ENCODE peak calls at places on chromosomes 11 and 22, in seven cellular contexts. H, P, Q, I, J, L and X are unnamed samples.
A peak's percentile ranks its signal among the peaks of the same experiment; 100 is the strongest.

GRCh38 chr22:28180804-28181203 is 261.7 kb upstream of the PITPNB start:
- DNase-seq in L (no peak), I (no peak), H (peak; percentile 6), Q (no peak), P (no peak), J (no peak), X (no peak)

GRCh38 chr11:11580831-11581492 is 40.8 kb downstream of the GALNT18 start:
- DNase-seq in H (no peak), I (no peak), L (no peak), J (peak; percentile 73), Q (no peak), P (no peak), X (no peak)

GRCh38 chr11:124886476-124886875 is 11.2 kb downstream of the ROBO4 start:
- DNase-seq in J (no peak), Q (no peak), L (no peak), I (no peak), H (no peak), P (no peak), X (no peak)

GRCh38 chr22:46220921-46221320 is 29.2 kb downstream of the CDPF1 start:
- DNase-seq in J (no peak), L (no peak), Q (peak; percentile 32), I (peak; percentile 72), H (no peak), P (no peak), X (no peak)

GRCh38 chr11:110198031-110198729 is 98.2 kb downstream of the RDX start:
- DNase-seq in L (no peak), Q (peak; percentile 18), I (peak; percentile 73), H (peak; percentile 55), P (no peak), J (no peak), X (no peak)

GRCh38 chr22:47987885-47988515 is 1225.5 kb downstream of the TBC1D22A start:
- DNase-seq in P (no peak), Q (no peak), H (no peak), J (no peak), L (no peak), I (no peak), X (no peak)

GRCh38 chr22:20956258-20957117 is 10.6 kb upstream of the AIFM3 start:
- DNase-seq in J (no peak), L (peak; percentile 43), H (peak; percentile 32), I (peak; percentile 20), Q (peak; percentile 50), P (no peak), X (no peak)

GRCh38 chr22:37630839-37631435 is 8.5 kb upstream of the SH3BP1 start:
- DNase-seq in Q (peak; percentile 55), H (no peak), I (no peak), P (no peak), L (no peak), J (no peak), X (no peak)

GRCh38 chr11:4022669-4023068 is 71.9 kb upstream of the RRM1 start:
- DNase-seq in P (no peak), H (no peak), J (no peak), L (no peak), I (no peak), Q (no peak), X (no peak)

GRCh38 chr22:44242946-44243724 is 62.4 kb downstream of the PARVG start:
- DNase-seq in J (no peak), L (no peak), P (no peak), I (no peak), Q (no peak), H (no peak), X (no peak)

GRCh38 chr22:21444701-21445436 is 22.3 kb upstream of the TMEM191C start:
- DNase-seq in H (no peak), I (no peak), J (no peak), Q (no peak), L (peak; percentile 10), P (no peak), X (no peak)

GRCh38 chr11:68347345-68347744 is 35.0 kb downstream of the LRP5 start:
- DNase-seq in L (no peak), Q (no peak), J (no peak), H (no peak), I (no peak), P (no peak), X (no peak)

GRCh38 chr11:75826463-75827220 is 11.6 kb downstream of the UVRAG start:
- DNase-seq in Q (peak; percentile 70), H (no peak), L (no peak), I (peak; percentile 82), P (peak; percentile 23), J (no peak), X (no peak)

GRCh38 chr11:74570266-74571061 is 21.9 kb upstream of the POLD3 start:
- DNase-seq in Q (peak; percentile 73), I (peak; percentile 77), J (peak; percentile 46), L (peak; percentile 67), H (peak; percentile 54), P (peak; percentile 30), X (peak; percentile 28)

GRCh38 chr11:94837317-94837716 is 69.2 kb downstream of the AMOTL1 start:
- DNase-seq in J (no peak), L (no peak), H (no peak), I (no peak), Q (no peak), P (no peak), X (no peak)

GRCh38 chr11:17803751-17804334 is 69.3 kb downstream of the KCNC1 start:
- DNase-seq in I (no peak), J (no peak), L (no peak), H (no peak), P (no peak), Q (no peak), X (no peak)

GRCh38 chr11:76190376-76190775 is 15.9 kb downstream of the WNT11 start:
- DNase-seq in J (no peak), P (no peak), I (no peak), Q (peak; percentile 90), H (peak; percentile 59), L (no peak), X (no peak)

GRCh38 chr11:31582697-31583096 is 73.1 kb downstream of the ELP4 start:
- DNase-seq in P (no peak), J (no peak), Q (no peak), H (no peak), I (no peak), L (no peak), X (no peak)

GRCh38 chr11:119338318-119338890 is 2.3 kb downstream of the C1QTNF5 start:
- DNase-seq in P (peak; percentile 79), I (peak; percentile 76), J (peak; percentile 60), H (no peak), L (peak; percentile 69), Q (peak; percentile 85), X (no peak)
- H3K4me3 ChIP-seq in P (no peak overlapping the region), I (no peak overlapping the region), J (no peak overlapping the region), H (no peak overlapping the region), L (no peak overlapping the region), Q (no peak overlapping the region), X (no peak overlapping the region)

DNA sequence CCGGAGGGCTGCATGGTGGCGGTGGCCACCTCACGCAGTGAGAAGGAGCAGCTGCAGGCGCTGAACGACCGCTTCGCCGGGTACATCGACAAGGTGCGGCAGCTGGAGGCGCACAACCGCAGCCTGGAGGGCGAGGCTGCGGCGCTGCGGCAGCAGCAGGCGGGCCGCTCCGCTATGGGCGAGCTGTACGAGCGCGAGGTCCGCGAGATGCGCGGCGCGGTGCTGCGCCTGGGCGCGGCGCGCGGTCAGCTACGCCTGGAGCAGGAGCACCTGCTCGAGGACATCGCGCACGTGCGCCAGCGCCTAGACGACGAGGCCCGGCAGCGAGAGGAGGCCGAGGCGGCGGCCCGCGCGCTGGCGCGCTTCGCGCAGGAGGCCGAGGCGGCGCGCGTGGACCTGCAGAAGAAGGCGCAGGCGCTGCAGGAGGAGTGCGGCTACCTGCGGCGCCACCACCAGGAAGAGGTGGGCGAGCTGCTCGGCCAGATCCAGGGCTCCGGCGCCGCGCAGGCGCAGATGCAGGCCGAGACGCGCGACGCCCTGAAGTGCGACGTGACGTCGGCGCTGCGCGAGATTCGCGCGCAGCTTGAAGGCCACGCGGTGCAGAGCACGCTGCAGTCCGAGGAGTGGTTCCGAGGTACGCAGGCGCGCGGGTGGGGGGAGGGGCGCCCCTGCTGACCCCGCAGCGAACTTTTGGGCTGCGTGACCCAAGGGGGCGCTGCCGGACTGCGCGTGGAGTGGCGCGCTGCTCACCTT is 670 bp downstream of the NEFH start:
- DNase-seq in Q (peak; percentile 82), J (peak; percentile 73), P (no peak), L (no peak), I (peak; percentile 12), H (peak; percentile 80), X (no peak)
- H3K4me3 ChIP-seq in Q (peak overlapping the region; percentile 12), J (peak overlapping the region; percentile 51), P (peak overlapping the region; percentile 21), L (no peak overlapping the region), I (no peak overlapping the region), H (no peak overlapping the region), X (no peak overlapping the region)

DNA sequence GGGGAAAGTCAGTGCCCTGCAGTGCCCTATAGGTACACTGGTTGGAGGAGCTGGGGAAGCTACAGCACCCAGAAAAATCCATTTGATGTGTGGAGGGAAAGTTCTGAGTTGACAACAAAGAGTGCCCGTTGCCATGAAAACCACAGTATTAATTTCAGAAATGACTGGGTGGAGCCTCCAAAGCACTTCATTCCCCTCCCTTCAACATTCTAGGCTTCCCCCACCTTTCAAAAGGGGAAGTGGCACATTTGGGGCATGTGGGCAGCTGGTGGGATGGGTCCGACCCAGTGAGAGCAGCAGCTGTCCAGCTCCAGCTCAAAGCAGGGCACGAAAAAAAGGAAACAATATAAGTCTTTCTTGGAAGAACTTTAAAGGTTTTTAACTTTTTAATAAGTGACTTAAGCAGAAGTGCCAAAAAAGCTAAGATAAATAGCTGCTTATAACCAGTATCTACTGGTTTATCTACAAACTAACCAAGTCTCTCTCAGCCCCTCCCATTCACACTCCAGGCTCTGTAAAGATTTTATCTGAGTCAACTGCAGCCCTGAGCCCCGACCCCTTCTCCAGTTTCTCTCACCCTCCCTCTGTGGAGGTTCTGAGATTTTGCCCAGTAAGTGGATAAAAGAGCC is 9.0 kb upstream of the AHNAK start:
- DNase-seq in I (peak; percentile 35), P (peak; percentile 31), J (no peak), Q (no peak), L (no peak), H (peak; percentile 76), X (no peak)
- H3K4me3 ChIP-seq in I (peak overlapping the region; percentile 16), P (peak overlapping the region; percentile 11), J (peak overlapping the region; percentile 12), Q (no peak overlapping the region), L (no peak overlapping the region), H (no peak overlapping the region), X (no peak overlapping the region)

DNA sequence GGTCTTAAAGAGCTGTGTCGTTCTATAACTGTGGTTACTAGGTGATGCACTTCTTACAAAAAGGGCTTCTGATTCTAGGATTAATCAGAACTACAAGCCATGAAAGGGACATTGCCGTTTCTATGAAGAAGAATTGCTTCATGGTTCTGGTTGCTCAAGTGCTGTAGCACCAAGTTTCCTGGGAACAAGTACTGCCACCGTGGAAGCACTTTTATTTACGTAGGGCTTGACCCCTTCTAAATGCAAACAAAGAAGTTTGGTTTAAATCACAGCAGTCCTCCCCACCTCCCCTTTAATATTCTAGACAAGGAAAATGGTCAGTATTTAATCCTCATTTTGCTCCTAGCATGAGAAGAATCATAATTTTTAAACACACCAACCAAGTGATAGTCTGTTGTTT is 9.8 kb downstream of the YAP1 start:
- DNase-seq in P (no peak), H (peak; percentile 66), L (no peak), I (peak; percentile 69), J (no peak), Q (peak; percentile 64), X (no peak)
- H3K4me3 ChIP-seq in P (no peak overlapping the region), H (no peak overlapping the region), L (no peak overlapping the region), I (no peak overlapping the region), J (no peak overlapping the region), Q (peak overlapping the region; percentile 2), X (no peak overlapping the region)